ENCODE peak calls at places on chromosomes 12 and 14, in five cellular contexts. U is K562, C is HepG2, I is WTC11, S is GM12878. G is an unnamed sample.

GRCh38 chr14:22509751-22510300 is 79.2 kb downstream of the DAD1 start:
- DNase-seq in U (no peak), C (no peak), I (no peak), S (no peak), G (no peak)

GRCh38 chr14:95173518-95173917 is 16.2 kb upstream of the DICER1 start:
- DNase-seq in U (no peak), C (no peak), I (no peak), S (no peak), G (no peak)

GRCh38 chr12:60437297-60437696 is 841.5 kb downstream of the SLC16A7 start:
- DNase-seq in U (no peak), C (no peak), I (no peak), S (no peak), G (no peak)

GRCh38 chr14:22542360-22542759 is 46.7 kb downstream of the DAD1 start:
- DNase-seq in U (no peak), C (no peak), I (no peak), S (no peak), G (no peak)

GRCh38 chr12:120687570-120688289 is 781 bp downstream of the MLEC start:
- DNase-seq in U (peak), C (no peak), I (peak), S (no peak), G (no peak)

GRCh38 chr12:39892146-39892545 is 213.7 kb downstream of the SLC2A13 start:
- DNase-seq in U (no peak), C (no peak), I (no peak), S (no peak), G (no peak)

GRCh38 chr14:103730490-103731035 is 15.0 kb downstream of the ZFYVE21 start:
- DNase-seq in U (peak), C (no peak), I (no peak), S (no peak), G (no peak)

GRCh38 chr12:57613427-57614109 is 2.3 kb downstream of the ARHGEF25 start:
- DNase-seq in U (no peak), C (no peak), I (no peak), S (no peak), G (no peak)

GRCh38 chr14:68548194-68549056 is 244.4 kb downstream of the ZFP36L1 start:
- DNase-seq in U (no peak), C (no peak), I (no peak), S (no peak), G (peak)

DNA sequence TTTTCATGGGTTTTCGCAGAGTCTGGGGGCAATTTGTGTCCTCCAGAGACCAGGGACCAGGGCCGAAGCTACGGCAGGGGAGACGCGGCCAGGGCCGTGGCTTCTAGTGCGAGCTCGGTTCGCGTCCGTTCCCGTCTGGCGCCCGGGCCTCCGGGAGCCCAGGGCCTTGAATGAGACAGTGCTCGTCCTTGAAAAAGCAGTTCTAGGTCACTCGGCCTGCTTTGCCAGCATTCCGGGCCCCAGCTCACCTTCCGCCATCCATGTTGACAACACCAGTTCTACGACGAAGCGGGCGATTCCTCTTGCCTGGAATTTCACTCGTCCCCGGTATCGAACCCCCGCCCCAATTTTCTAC is 4.5 kb downstream of the OR10AD1 start:
- DNase-seq in U (peak), C (no peak), I (peak), S (no peak), G (no peak)
- TF ChIP-seq ESRRA in U (peak), C (no peak), I (no peak), S (peak), G (no peak)

GRCh38 chr14:96725232-96725631 is 72.0 kb upstream of the VRK1 start:
- DNase-seq in U (no peak), C (no peak), I (no peak), S (no peak), G (no peak)

GRCh38 chr14:96722751-96723150 is 74.4 kb upstream of the VRK1 start:
- DNase-seq in U (no peak), C (no peak), I (no peak), S (no peak), G (no peak)

GRCh38 chr14:96727490-96727889 is 69.7 kb upstream of the VRK1 start:
- DNase-seq in U (no peak), C (no peak), I (no peak), S (no peak), G (no peak)

GRCh38 chr14:96727076-96727475 is 70.1 kb upstream of the VRK1 start:
- DNase-seq in U (no peak), C (no peak), I (no peak), S (no peak), G (no peak)

GRCh38 chr14:96723946-96724345 is 73.2 kb upstream of the VRK1 start:
- DNase-seq in U (no peak), C (no peak), I (no peak), S (no peak), G (no peak)
- TF ChIP-seq ESRRA in U (no peak), C (no peak), I (no peak), S (no peak), G (no peak)

GRCh38 chr14:51643137-51643536 is 8.6 kb upstream of the FRMD6 start:
- DNase-seq in U (no peak), C (no peak), I (no peak), S (no peak), G (no peak)
- TF ChIP-seq ESRRA in U (no peak), C (no peak), I (no peak), S (no peak), G (no peak)

GRCh38 chr12:131124487-131125280 is 171.0 kb downstream of the ADGRD1 start:
- DNase-seq in U (no peak), C (no peak), I (no peak), S (no peak), G (no peak)
- TF ChIP-seq ESRRA in U (no peak), C (no peak), I (no peak), S (no peak), G (no peak)

DNA sequence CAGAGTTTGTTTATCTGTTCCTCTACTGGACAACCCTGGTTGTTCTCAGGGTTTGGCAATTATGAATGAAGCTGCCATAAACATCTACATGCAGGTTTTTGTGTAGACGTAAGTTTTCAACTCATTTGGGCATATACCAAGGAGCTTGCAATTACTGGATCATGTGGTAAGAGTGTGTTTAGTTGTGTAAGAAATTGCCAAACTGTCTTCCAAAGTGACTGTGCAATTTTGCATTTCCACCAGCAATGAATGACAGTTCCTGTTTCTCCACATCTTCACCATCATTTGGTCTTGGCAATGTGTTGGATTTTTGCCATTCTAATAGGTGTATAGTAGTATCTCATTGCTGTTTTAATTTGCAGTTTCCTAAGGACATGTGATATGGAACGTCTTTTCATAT is 39.8 kb upstream of the FBXO33 start:
- DNase-seq in U (no peak), C (no peak), I (no peak), S (no peak), G (no peak)
- TF ChIP-seq ESRRA in U (no peak), C (no peak), I (no peak), S (no peak), G (no peak)

GRCh38 chr12:65539062-65539461 is 260.6 kb downstream of the MSRB3 start:
- DNase-seq in U (no peak), C (no peak), I (no peak), S (no peak), G (no peak)

GRCh38 chr12:65535951-65536350 is 257.5 kb downstream of the MSRB3 start:
- DNase-seq in U (no peak), C (no peak), I (no peak), S (no peak), G (no peak)

GRCh38 chr12:65537978-65538377 is 259.5 kb downstream of the MSRB3 start:
- DNase-seq in U (no peak), C (no peak), I (no peak), S (no peak), G (no peak)

GRCh38 chr12:65534105-65534841 is 255.8 kb downstream of the MSRB3 start:
- DNase-seq in U (no peak), C (no peak), I (no peak), S (no peak), G (no peak)

GRCh38 chr12:65536876-65537661 is 258.6 kb downstream of the MSRB3 start:
- DNase-seq in U (no peak), C (no peak), I (no peak), S (no peak), G (peak)
- TF ChIP-seq ESRRA in U (no peak), C (no peak), I (no peak), S (no peak), G (no peak)